ENCODE peak calls at places on chromosomes 13 and 19, in eight cellular contexts. B, R, J, E, M, N, P and O are unnamed samples.

GRCh38 chr19:40416918-40417713 is 3.9 kb upstream of the PRX start:
- DNase-seq in N (peak; percentile 28), J (no peak), B (peak; percentile 53), R (no peak), E (no peak), P (no peak), M (no peak), O (no peak)

GRCh38 chr13:98890186-98890585 is 87.7 kb downstream of the DOCK9 start:
- DNase-seq in R (peak; percentile 18), B (no peak), P (peak; percentile 82), E (no peak), J (no peak), N (no peak), M (peak; percentile 56), O (peak; percentile 83)

GRCh38 chr19:56866563-56866962 is 26.0 kb upstream of the PEG3 start:
- DNase-seq in J (no peak), M (no peak), P (no peak), E (no peak), N (no peak), B (no peak), R (no peak), O (no peak)

GRCh38 chr13:33870046-33870668 is 52.2 kb downstream of the RFC3 start:
- DNase-seq in R (no peak), N (no peak), B (no peak), E (no peak), M (no peak), J (no peak), P (no peak), O (no peak)

GRCh38 chr19:347946-348861 is 3.6 kb upstream of the MIER2 start:
- DNase-seq in B (peak; percentile 73), J (no peak), N (no peak), E (no peak), R (no peak), M (no peak), P (no peak), O (no peak)

GRCh38 chr13:76696370-76696769 is 189.8 kb downstream of the KCTD12 start:
- DNase-seq in P (peak; percentile 17), N (no peak), R (no peak), M (no peak), B (no peak), J (peak; percentile 34), E (no peak), O (peak; percentile 93)

GRCh38 chr13:27161980-27162379 is 9.6 kb downstream of the USP12 start:
- DNase-seq in N (no peak), J (no peak), E (no peak), M (no peak), B (no peak), P (no peak), R (no peak), O (no peak)

GRCh38 chr13:72536668-72537399 is 190.6 kb downstream of the MZT1 start:
- DNase-seq in E (peak; percentile 10), N (no peak), B (no peak), M (no peak), R (no peak), J (peak; percentile 11), P (peak; percentile 25), O (no peak)

GRCh38 chr19:3353493-3353892 is 12.9 kb upstream of the NFIC start:
- DNase-seq in J (no peak), R (no peak), E (no peak), B (no peak), N (no peak), P (no peak), M (no peak), O (no peak)

GRCh38 chr19:18450021-18450933 is 12.3 kb upstream of the ISYNA1 start:
- DNase-seq in M (no peak), P (no peak), N (no peak), J (no peak), B (no peak), E (no peak), R (no peak), O (no peak)

GRCh38 chr13:25743426-25743825 is 308.4 kb downstream of the SHISA2 start:
- DNase-seq in J (no peak), N (no peak), B (no peak), M (no peak), R (no peak), E (no peak), P (no peak), O (no peak)

GRCh38 chr19:16376649-16377048 is 52.0 kb downstream of the KLF2 start:
- DNase-seq in J (peak; percentile 52), R (no peak), M (no peak), N (no peak), E (no peak), B (peak; percentile 85), P (no peak), O (peak; percentile 75)

GRCh38 chr13:112733661-112734379 is 44.0 kb downstream of the ATP11A start:
- DNase-seq in N (no peak), E (no peak), J (peak; percentile 45), P (no peak), M (no peak), R (no peak), B (peak; percentile 91), O (peak; percentile 75)

GRCh38 chr19:34818270-34818669 is 45.3 kb upstream of the ZNF599 start:
- DNase-seq in B (no peak), P (no peak), R (no peak), J (no peak), M (no peak), E (no peak), N (no peak), O (no peak)